ENCODE peak calls at places on chromosomes 5 and 9, in eight cellular contexts. U, W, H, G, M, K, Z and T are unnamed samples.

GRCh38 chr5:53219610-53220009 is 110.1 kb upstream of the MOCS2 start:
- DNase-seq in M (no peak), G (no peak), W (no peak), K (no peak), U (no peak), Z (no peak), H (no peak), T (no peak)

GRCh38 chr9:77384406-77384805 is 207.1 kb downstream of the VPS13A start:
- DNase-seq in Z (peak; percentile 12), U (peak; percentile 10), H (no peak), W (no peak), G (peak; percentile 54), M (no peak), K (no peak), T (peak; percentile 24)

GRCh38 chr5:115460476-115460875 is 84.1 kb downstream of the FEM1C start:
- DNase-seq in K (no peak), U (peak; percentile 92), H (no peak), G (peak; percentile 92), Z (no peak), W (no peak), M (no peak), T (no peak)

GRCh38 chr9:37949576-37949975 is 45.6 kb upstream of the SLC25A51 start:
- DNase-seq in M (no peak), U (no peak), H (no peak), Z (no peak), G (peak; percentile 74), W (no peak), K (no peak), T (peak; percentile 59)

GRCh38 chr5:130514984-130515690 is 610.9 kb downstream of the CHSY3 start:
- DNase-seq in G (peak; percentile 79), W (no peak), U (no peak), Z (no peak), M (peak; percentile 81), K (no peak), H (no peak), T (no peak)

GRCh38 chr5:76874088-76874581 is 24.3 kb downstream of the S100Z start:
- DNase-seq in W (no peak), Z (no peak), U (no peak), G (no peak), M (no peak), K (no peak), H (no peak), T (no peak)

GRCh38 chr9:81650836-81651545 is 38.4 kb downstream of the TLE1 start:
- DNase-seq in Z (peak; percentile 29), H (no peak), G (no peak), K (no peak), W (no peak), M (no peak), U (no peak), T (no peak)

GRCh38 chr5:429453-430188 is 13.4 kb upstream of the EXOC3 start:
- DNase-seq in M (peak; percentile 35), K (no peak), W (no peak), Z (peak; percentile 23), H (no peak), G (peak; percentile 89), U (no peak), T (peak; percentile 62)

GRCh38 chr9:81423589-81424326 is 265.6 kb downstream of the TLE1 start:
- DNase-seq in Z (no peak), K (no peak), M (no peak), H (no peak), G (no peak), U (no peak), W (no peak), T (no peak)

GRCh38 chr9:73880101-73880500 is 617.0 kb upstream of the RORB start:
- DNase-seq in U (no peak), H (no peak), W (no peak), Z (no peak), K (no peak), M (no peak), G (no peak), T (no peak)

GRCh38 chr5:57175586-57175985 is 1.7 kb downstream of the GPBP1 start:
- DNase-seq in M (no peak), W (no peak), Z (peak; percentile 21), U (peak; percentile 39), G (no peak), K (no peak), H (no peak), T (no peak)

GRCh38 chr9:112881366-112881765 is 9.3 kb downstream of the SLC46A2 start:
- DNase-seq in K (no peak), M (peak; percentile 29), U (no peak), W (no peak), G (peak; percentile 77), Z (no peak), H (no peak), T (no peak)

GRCh38 chr5:80192507-80193241 is 63.2 kb downstream of the SERINC5 start:
- DNase-seq in Z (no peak), M (no peak), U (no peak), H (no peak), W (no peak), K (no peak), G (peak; percentile 87), T (peak; percentile 32)

GRCh38 chr5:172383231-172383802 is 71.0 kb downstream of the SH3PXD2B start:
- DNase-seq in M (peak; percentile 40), U (peak; percentile 17), W (peak; percentile 35), Z (no peak), K (no peak), H (no peak), G (peak; percentile 58), T (no peak)

GRCh38 chr5:16666861-16667481 is 50.2 kb upstream of the RETREG1 start:
- DNase-seq in U (no peak), W (no peak), Z (no peak), G (no peak), M (peak; percentile 3), K (no peak), H (no peak), T (no peak)